ENCODE peak calls at places on chromosomes 7 and 10, in six cellular contexts. One of them, this sample, is unnamed.

GRCh38 chr10:123855013-123855684 is 36.5 kb downstream of the CPXM2 start:
- DNase-seq in fibroblast of mammary gland: no peak
- DNase-seq in ovary: no peak
- DNase-seq in cardiac muscle cell: no peak
- DNase-seq in heart right ventricle: no peak
- DNase-seq in A673: no peak
- DNase-seq in this sample: no peak

GRCh38 chr10:71972746-71973695 is 8.8 kb downstream of the CHST3 start:
- DNase-seq in fibroblast of mammary gland: no peak
- DNase-seq in heart right ventricle: no peak
- DNase-seq in A673: no peak
- DNase-seq in cardiac muscle cell: no peak
- DNase-seq in ovary: no peak
- DNase-seq in this sample: no peak

GRCh38 chr7:20601121-20601520 is 14.3 kb upstream of the ABCB5 start:
- DNase-seq in fibroblast of mammary gland: no peak
- DNase-seq in A673: no peak
- DNase-seq in heart right ventricle: no peak
- DNase-seq in cardiac muscle cell: peak
- DNase-seq in ovary: no peak
- DNase-seq in this sample: no peak

GRCh38 chr7:2019693-2020511 is 212.8 kb downstream of the MAD1L1 start:
- DNase-seq in fibroblast of mammary gland: peak
- DNase-seq in ovary: no peak
- DNase-seq in heart right ventricle: peak
- DNase-seq in A673: peak
- DNase-seq in cardiac muscle cell: peak
- DNase-seq in this sample: peak

GRCh38 chr7:80520199-80520598 is 8.3 kb upstream of the GNAT3 start:
- DNase-seq in ovary: no peak
- DNase-seq in cardiac muscle cell: no peak
- DNase-seq in A673: no peak
- DNase-seq in heart right ventricle: no peak
- DNase-seq in fibroblast of mammary gland: no peak
- DNase-seq in this sample: peak

GRCh38 chr7:70334883-70335282 is 736.6 kb downstream of the AUTS2 start:
- DNase-seq in heart right ventricle: no peak
- DNase-seq in ovary: no peak
- DNase-seq in A673: no peak
- DNase-seq in cardiac muscle cell: no peak
- DNase-seq in fibroblast of mammary gland: no peak
- DNase-seq in this sample: no peak

GRCh38 chr7:44767912-44768662 is 19.4 kb downstream of the ZMIZ2 start:
- DNase-seq in ovary: peak
- DNase-seq in heart right ventricle: peak
- DNase-seq in cardiac muscle cell: peak
- DNase-seq in A673: no peak
- DNase-seq in fibroblast of mammary gland: peak
- DNase-seq in this sample: peak

GRCh38 chr7:84317536-84317935 is 122.9 kb upstream of the SEMA3A start:
- DNase-seq in cardiac muscle cell: peak
- DNase-seq in fibroblast of mammary gland: peak
- DNase-seq in ovary: no peak
- DNase-seq in heart right ventricle: no peak
- DNase-seq in A673: no peak
- DNase-seq in this sample: no peak

GRCh38 chr10:83881647-83882046 is 257.7 kb upstream of the GHITM start:
- DNase-seq in A673: no peak
- DNase-seq in heart right ventricle: peak
- DNase-seq in cardiac muscle cell: no peak
- DNase-seq in fibroblast of mammary gland: no peak
- DNase-seq in ovary: no peak
- DNase-seq in this sample: no peak

GRCh38 chr10:97220371-97220770 is 34.6 kb upstream of the SLIT1 start:
- DNase-seq in fibroblast of mammary gland: no peak
- DNase-seq in A673: no peak
- DNase-seq in cardiac muscle cell: no peak
- DNase-seq in heart right ventricle: no peak
- DNase-seq in ovary: no peak
- DNase-seq in this sample: no peak

GRCh38 chr10:64619068-64619467 is 1097.9 kb downstream of the REEP3 start:
- DNase-seq in ovary: no peak
- DNase-seq in fibroblast of mammary gland: no peak
- DNase-seq in A673: no peak
- DNase-seq in heart right ventricle: no peak
- DNase-seq in cardiac muscle cell: no peak
- DNase-seq in this sample: no peak

GRCh38 chr7:36749282-36749960 is 25.1 kb upstream of the AOAH start:
- DNase-seq in cardiac muscle cell: peak
- DNase-seq in fibroblast of mammary gland: peak
- DNase-seq in ovary: no peak
- DNase-seq in heart right ventricle: no peak
- DNase-seq in A673: no peak
- DNase-seq in this sample: no peak

GRCh38 chr7:47651355-47652317 is 69.7 kb upstream of the TNS3 start:
- DNase-seq in cardiac muscle cell: peak
- DNase-seq in fibroblast of mammary gland: peak
- DNase-seq in A673: no peak
- DNase-seq in heart right ventricle: no peak
- DNase-seq in ovary: no peak
- DNase-seq in this sample: peak

GRCh38 chr10:77582710-77583115 is 54.9 kb downstream of the KCNMA1 start:
- DNase-seq in A673: peak
- DNase-seq in cardiac muscle cell: peak
- DNase-seq in fibroblast of mammary gland: peak
- DNase-seq in heart right ventricle: no peak
- DNase-seq in ovary: no peak
- DNase-seq in this sample: peak

GRCh38 chr10:111034598-111035310 is 42.1 kb upstream of the ADRA2A start:
- DNase-seq in heart right ventricle: no peak
- DNase-seq in fibroblast of mammary gland: no peak
- DNase-seq in ovary: no peak
- DNase-seq in cardiac muscle cell: peak
- DNase-seq in A673: no peak
- DNase-seq in this sample: peak